ENCODE peak calls at places on chromosomes 5 and 9, in eight cellular contexts. O is activated T-cell treated with anti-CD3 and anti-CD28 coated beads for 1 hour, F is heart right ventricle, Z is NCI-H2029 treated with DMSO at 0.1 percent for 48 hours, E is islet precursor cell, V is lung, B is transverse colon, U is A549. I is an unnamed sample.

GRCh38 chr9:93041108-93041802 is 17.2 kb upstream of the SUSD3 start:
- DNase-seq in Z (no peak), E (no peak), B (no peak), F (no peak), V (no peak), O (no peak), U (peak), I (no peak)

GRCh38 chr5:28500511-28500910 is 1462.1 kb upstream of the CDH9 start:
- DNase-seq in B (no peak), O (no peak), U (no peak), F (no peak), Z (no peak), V (no peak), E (no peak), I (no peak)

GRCh38 chr9:76699966-76700365 is 64.3 kb upstream of the PCA3 start:
- DNase-seq in U (no peak), B (no peak), F (no peak), Z (no peak), O (no peak), E (no peak), V (no peak), I (no peak)

GRCh38 chr5:154740483-154740882 is 14.7 kb upstream of the LARP1 start:
- DNase-seq in V (no peak), Z (no peak), F (peak), E (no peak), U (no peak), O (no peak), B (peak), I (no peak)

GRCh38 chr9:107983762-107984161 is 494.2 kb upstream of the KLF4 start:
- DNase-seq in Z (no peak), F (no peak), V (no peak), O (no peak), U (no peak), E (no peak), B (no peak), I (no peak)

GRCh38 chr9:136484153-136485048 is 1.6 kb upstream of the SEC16A start:
- DNase-seq in V (no peak), Z (no peak), U (peak), E (no peak), B (peak), O (no peak), F (peak), I (no peak)

GRCh38 chr5:177601577-177602457 is 1.9 kb downstream of the B4GALT7 start:
- DNase-seq in U (peak), Z (no peak), F (no peak), E (no peak), B (no peak), O (no peak), V (no peak), I (no peak)

GRCh38 chr9:114112778-114113585 is 13.9 kb upstream of the KIF12 start:
- DNase-seq in F (peak), U (peak), B (peak), V (peak), Z (no peak), E (no peak), O (no peak), I (no peak)

GRCh38 chr9:92609142-92609500 is 60.8 kb downstream of the IPPK start:
- DNase-seq in V (no peak), U (no peak), E (no peak), F (no peak), B (no peak), O (no peak), Z (peak), I (peak)

GRCh38 chr9:113963017-113963620 is 87.0 kb downstream of the ZNF618 start:
- DNase-seq in O (no peak), E (peak), F (no peak), B (peak), Z (peak), U (peak), V (peak), I (peak)

GRCh38 chr5:57693488-57694305 is 211.1 kb upstream of the ACTBL2 start:
- DNase-seq in B (no peak), E (no peak), F (no peak), V (no peak), U (no peak), O (no peak), Z (no peak), I (no peak)

GRCh38 chr9:110543631-110544051 is 35.9 kb downstream of the SVEP1 start:
- DNase-seq in V (no peak), E (no peak), U (no peak), Z (no peak), B (no peak), F (peak), O (no peak), I (no peak)

GRCh38 chr9:75457474-75458011 is 369.2 kb downstream of the OSTF1 start:
- DNase-seq in V (no peak), B (no peak), E (no peak), U (no peak), Z (no peak), O (no peak), F (no peak), I (no peak)

GRCh38 chr5:73812962-73813588 is 187.1 kb downstream of the ARHGEF28 start:
- DNase-seq in F (no peak), E (no peak), Z (no peak), O (no peak), B (peak), V (no peak), U (peak), I (no peak)

GRCh38 chr5:88251048-88251711 is 17.5 kb downstream of the TMEM161B start:
- DNase-seq in O (no peak), B (no peak), U (no peak), V (no peak), E (no peak), F (no peak), Z (no peak), I (no peak)

GRCh38 chr9:14315754-14316573 is 2.0 kb upstream of the NFIB start:
- DNase-seq in B (peak), U (peak), O (no peak), F (no peak), Z (peak), V (peak), E (peak), I (no peak)

GRCh38 chr5:154421868-154422267 is 23.9 kb upstream of the SAP30L start:
- DNase-seq in U (peak), E (peak), V (no peak), Z (no peak), B (no peak), O (no peak), F (no peak), I (no peak)

GRCh38 chr5:54696931-54697330 is 179.4 kb downstream of the SNX18 start:
- DNase-seq in F (peak), V (no peak), O (no peak), Z (no peak), E (no peak), B (no peak), U (no peak), I (no peak)

GRCh38 chr9:130478152-130478551 is 33.4 kb downstream of the ASS1 start:
- DNase-seq in O (no peak), B (no peak), E (no peak), Z (no peak), V (no peak), F (no peak), U (no peak), I (no peak)

GRCh38 chr5:73694089-73694488 is 68.1 kb downstream of the ARHGEF28 start:
- DNase-seq in F (no peak), B (no peak), O (no peak), E (no peak), Z (no peak), V (no peak), U (no peak), I (no peak)

GRCh38 chr9:134593286-134593685 is 48.3 kb upstream of the COL5A1 start:
- DNase-seq in U (no peak), V (no peak), B (no peak), E (peak), Z (no peak), F (no peak), O (no peak), I (no peak)

GRCh38 chr9:103601287-103601686 is 492.8 kb upstream of the SMC2 start:
- DNase-seq in E (no peak), F (no peak), B (no peak), O (no peak), Z (no peak), V (no peak), U (no peak), I (no peak)

GRCh38 chr5:150303070-150303595 is 428 bp upstream of the ARSI start:
- DNase-seq in O (no peak), Z (no peak), F (no peak), B (no peak), V (no peak), U (no peak), E (no peak), I (no peak)

GRCh38 chr5:67214713-67215591 is 18.4 kb upstream of the CD180 start:
- DNase-seq in U (no peak), E (no peak), F (no peak), O (no peak), Z (peak), V (peak), B (peak), I (no peak)

GRCh38 chr5:40365357-40366330 is 314.1 kb upstream of the PTGER4 start:
- DNase-seq in V (no peak), F (no peak), O (no peak), U (no peak), B (no peak), E (no peak), Z (no peak), I (no peak)

GRCh38 chr9:104836235-104836634 is 72.3 kb downstream of the NIPSNAP3B start:
- DNase-seq in V (no peak), O (no peak), U (no peak), B (no peak), E (peak), F (no peak), Z (peak), I (peak)

GRCh38 chr5:145906401-145906800 is 30.0 kb upstream of the SH3RF2 start:
- DNase-seq in F (no peak), V (no peak), O (no peak), Z (no peak), E (no peak), B (no peak), U (no peak), I (no peak)

GRCh38 chr9:87271696-87272477 is 225.8 kb upstream of the DAPK1 start:
- DNase-seq in U (no peak), B (no peak), O (no peak), F (no peak), Z (no peak), E (no peak), V (no peak), I (no peak)

GRCh38 chr9:125889524-125890473 is 142.6 kb downstream of the PBX3 start:
- DNase-seq in O (peak), B (peak), V (peak), Z (peak), U (peak), E (peak), F (peak), I (no peak)

GRCh38 chr9:98989036-98990000 is 45.6 kb downstream of the COL15A1 start:
- DNase-seq in E (peak), Z (no peak), O (no peak), B (peak), V (peak), U (peak), F (peak), I (peak)